ENCODE peak calls at places on chromosomes 2 and 18, in four cellular contexts. C, U, E and S are unnamed samples.

GRCh38 chr2:61179701-61180639 is 18.0 kb downstream of the C2orf74 start:
- DNase-seq in E (no peak), C (no peak), U (peak), S (no peak)

GRCh38 chr2:172279843-172280242 is 147.5 kb upstream of the ITGA6 start:
- DNase-seq in E (peak), U (no peak), C (no peak), S (no peak)

GRCh38 chr2:217289909-217290283 is 430.0 kb upstream of the TNP1 start:
- DNase-seq in U (peak), E (peak), C (no peak), S (no peak)

GRCh38 chr18:70333757-70334156 is 44.9 kb downstream of the SOCS6 start:
- DNase-seq in U (peak), E (no peak), C (no peak), S (peak)

GRCh38 chr2:113278812-113279139 is at the start of gene PAX8:
- DNase-seq in U (no peak), C (no peak), E (no peak), S (peak)

GRCh38 chr2:61456070-61456745 is 14.7 kb downstream of the USP34 start:
- DNase-seq in C (no peak), E (no peak), U (no peak), S (no peak)

GRCh38 chr2:101608411-101609317 is 88.8 kb upstream of the MAP4K4 start:
- DNase-seq in E (no peak), C (no peak), U (no peak), S (no peak)

GRCh38 chr2:85148190-85148589 is 15.0 kb downstream of the TCF7L1 start:
- DNase-seq in E (no peak), C (no peak), U (no peak), S (no peak)

GRCh38 chr2:12487253-12488004 is 229.3 kb upstream of the TRIB2 start:
- DNase-seq in C (no peak), U (no peak), E (no peak), S (no peak)

GRCh38 chr18:10330428-10330827 is 124.0 kb upstream of the APCDD1 start:
- DNase-seq in U (no peak), C (no peak), E (peak), S (no peak)

GRCh38 chr2:219230201-219230540 is 565 bp downstream of the ANKZF1 start:
- DNase-seq in U (peak), E (peak), C (peak), S (peak)

GRCh38 chr2:81598437-81598836 is 1293.9 kb upstream of the LRRTM1 start:
- DNase-seq in C (no peak), E (no peak), U (no peak), S (no peak)

GRCh38 chr2:105683145-105683544 is 61.6 kb upstream of the NCK2 start:
- DNase-seq in E (no peak), C (no peak), U (no peak), S (no peak)

GRCh38 chr2:188629890-188630483 is 338.3 kb downstream of the GULP1 start:
- DNase-seq in E (peak), U (peak), C (no peak), S (no peak)

GRCh38 chr2:231622963-231623362 is 30.3 kb downstream of the TEX44 start:
- DNase-seq in E (no peak), U (no peak), C (no peak), S (no peak)

GRCh38 chr2:192151848-192152247 is 42.9 kb downstream of the TMEFF2 start:
- DNase-seq in E (peak), U (peak), C (peak), S (peak)

GRCh38 chr2:10083692-10084566 is 3.7 kb upstream of the CYS1 start:
- DNase-seq in U (no peak), C (peak), E (peak), S (no peak)

GRCh38 chr2:33240178-33240577 is 236.3 kb upstream of the RASGRP3 start:
- DNase-seq in C (no peak), E (peak), U (peak), S (peak)

GRCh38 chr2:98768765-98769476 is 38.0 kb upstream of the MGAT4A start:
- DNase-seq in C (no peak), U (no peak), E (peak), S (no peak)

GRCh38 chr2:129923265-129924141 is 56.0 kb upstream of the RAB6C start:
- DNase-seq in E (peak), U (peak), C (peak), S (peak)

GRCh38 chr18:22349317-22349898 is 68.3 kb downstream of the CTAGE1 start:
- DNase-seq in C (no peak), E (no peak), U (no peak), S (no peak)

GRCh38 chr2:26793518-26793917 is 7.7 kb downstream of the CENPA start:
- DNase-seq in U (no peak), E (no peak), C (no peak), S (no peak)

GRCh38 chr2:42136832-42137821 is 32.0 kb upstream of the EML4 start:
- DNase-seq in E (no peak), C (no peak), U (no peak), S (no peak)

GRCh38 chr2:6960659-6961058 is 43.4 kb downstream of the RNF144A start:
- DNase-seq in C (no peak), U (peak), E (no peak), S (no peak)

GRCh38 chr2:36562245-36562644 is 35.7 kb downstream of the FEZ2 start:
- DNase-seq in E (no peak), U (peak), C (no peak), S (peak)

GRCh38 chr2:216404010-216404618 is 8.2 kb upstream of the SMARCAL1 start:
- DNase-seq in U (peak), E (peak), C (peak), S (peak)

GRCh38 chr2:23649819-23650218 is 264.8 kb downstream of the KLHL29 start:
- DNase-seq in E (peak), U (peak), C (no peak), S (no peak)

GRCh38 chr2:178756843-178757242 is 50.4 kb downstream of the TTN start:
- DNase-seq in E (no peak), C (no peak), U (peak), S (no peak)